ENCODE peak calls at places on chromosomes 3 and 15, in five cellular contexts. One of them, this sample, is unnamed.

GRCh38 chr3:55343486-55344357 is 143.4 kb downstream of the WNT5A start:
- DNase-seq in activated T-helper 1 cell treated with Interleukin-2 at 50 U/mL for 16 hours: no peak
- DNase-seq in prostate gland: no peak
- DNase-seq in AG04450: no peak
- DNase-seq in HS-5: no peak
- DNase-seq in this sample: no peak

GRCh38 chr3:153161138-153161713 is 800 bp upstream of the RAP2B start:
- DNase-seq in activated T-helper 1 cell treated with Interleukin-2 at 50 U/mL for 16 hours: peak
- DNase-seq in prostate gland: peak
- DNase-seq in AG04450: peak
- DNase-seq in HS-5: peak
- DNase-seq in this sample: peak

GRCh38 chr3:77254967-77255831 is 215.3 kb downstream of the ROBO2 start:
- DNase-seq in activated T-helper 1 cell treated with Interleukin-2 at 50 U/mL for 16 hours: no peak
- DNase-seq in prostate gland: peak
- DNase-seq in AG04450: peak
- DNase-seq in HS-5: peak
- DNase-seq in this sample: peak

GRCh38 chr3:9881440-9881839 is 1.4 kb upstream of the CIDEC start:
- DNase-seq in activated T-helper 1 cell treated with Interleukin-2 at 50 U/mL for 16 hours: no peak
- DNase-seq in prostate gland: no peak
- DNase-seq in AG04450: no peak
- DNase-seq in HS-5: no peak
- DNase-seq in this sample: no peak

GRCh38 chr3:180048108-180048507 is 11.4 kb upstream of the PEX5L start:
- DNase-seq in activated T-helper 1 cell treated with Interleukin-2 at 50 U/mL for 16 hours: no peak
- DNase-seq in prostate gland: no peak
- DNase-seq in AG04450: no peak
- DNase-seq in HS-5: no peak
- DNase-seq in this sample: no peak

GRCh38 chr15:65917936-65918335 is 48.6 kb downstream of the RAB11A start:
- DNase-seq in activated T-helper 1 cell treated with Interleukin-2 at 50 U/mL for 16 hours: no peak
- DNase-seq in prostate gland: no peak
- DNase-seq in AG04450: no peak
- DNase-seq in HS-5: no peak
- DNase-seq in this sample: no peak

GRCh38 chr3:50275996-50276761 is 2.7 kb upstream of the LSMEM2 start:
- DNase-seq in activated T-helper 1 cell treated with Interleukin-2 at 50 U/mL for 16 hours: no peak
- DNase-seq in prostate gland: no peak
- DNase-seq in AG04450: no peak
- DNase-seq in HS-5: no peak
- DNase-seq in this sample: no peak

GRCh38 chr3:17411157-17411877 is 331.1 kb downstream of the TBC1D5 start:
- DNase-seq in activated T-helper 1 cell treated with Interleukin-2 at 50 U/mL for 16 hours: no peak
- DNase-seq in prostate gland: no peak
- DNase-seq in AG04450: no peak
- DNase-seq in HS-5: no peak
- DNase-seq in this sample: no peak

GRCh38 chr15:67124911-67125588 is 59.6 kb downstream of the SMAD3 start:
- DNase-seq in activated T-helper 1 cell treated with Interleukin-2 at 50 U/mL for 16 hours: no peak
- DNase-seq in prostate gland: no peak
- DNase-seq in AG04450: no peak
- DNase-seq in HS-5: no peak
- DNase-seq in this sample: no peak

GRCh38 chr3:10757821-10758130 is 58.3 kb upstream of the SLC6A11 start:
- DNase-seq in activated T-helper 1 cell treated with Interleukin-2 at 50 U/mL for 16 hours: no peak
- DNase-seq in prostate gland: no peak
- DNase-seq in AG04450: no peak
- DNase-seq in HS-5: no peak
- DNase-seq in this sample: no peak

GRCh38 chr15:92164327-92165000 is 229.2 kb upstream of the ST8SIA2 start:
- DNase-seq in activated T-helper 1 cell treated with Interleukin-2 at 50 U/mL for 16 hours: no peak
- DNase-seq in prostate gland: no peak
- DNase-seq in AG04450: no peak
- DNase-seq in HS-5: no peak
- DNase-seq in this sample: no peak

GRCh38 chr3:64319391-64319790 is 94.1 kb upstream of the PRICKLE2 start:
- DNase-seq in activated T-helper 1 cell treated with Interleukin-2 at 50 U/mL for 16 hours: no peak
- DNase-seq in prostate gland: no peak
- DNase-seq in AG04450: no peak
- DNase-seq in HS-5: no peak
- DNase-seq in this sample: no peak

GRCh38 chr3:38119802-38120689 is 16.9 kb downstream of the ACAA1 start:
- DNase-seq in activated T-helper 1 cell treated with Interleukin-2 at 50 U/mL for 16 hours: no peak
- DNase-seq in prostate gland: no peak
- DNase-seq in AG04450: no peak
- DNase-seq in HS-5: no peak
- DNase-seq in this sample: no peak

GRCh38 chr3:84224262-84224661 is 734.5 kb upstream of the CADM2 start:
- DNase-seq in activated T-helper 1 cell treated with Interleukin-2 at 50 U/mL for 16 hours: no peak
- DNase-seq in prostate gland: no peak
- DNase-seq in AG04450: no peak
- DNase-seq in HS-5: no peak
- DNase-seq in this sample: no peak

GRCh38 chr15:58043192-58043903 is 22.2 kb downstream of the ALDH1A2 start:
- DNase-seq in activated T-helper 1 cell treated with Interleukin-2 at 50 U/mL for 16 hours: no peak
- DNase-seq in prostate gland: peak
- DNase-seq in AG04450: peak
- DNase-seq in HS-5: no peak
- DNase-seq in this sample: no peak

GRCh38 chr15:65930134-65930533 is 60.8 kb downstream of the RAB11A start:
- DNase-seq in activated T-helper 1 cell treated with Interleukin-2 at 50 U/mL for 16 hours: no peak
- DNase-seq in prostate gland: no peak
- DNase-seq in AG04450: no peak
- DNase-seq in HS-5: no peak
- DNase-seq in this sample: no peak

GRCh38 chr15:85500729-85501128 is 120.3 kb downstream of the AKAP13 start:
- DNase-seq in activated T-helper 1 cell treated with Interleukin-2 at 50 U/mL for 16 hours: no peak
- DNase-seq in prostate gland: no peak
- DNase-seq in AG04450: no peak
- DNase-seq in HS-5: no peak
- DNase-seq in this sample: no peak

GRCh38 chr3:141071681-141072260 is 20.6 kb downstream of the SPSB4 start:
- DNase-seq in activated T-helper 1 cell treated with Interleukin-2 at 50 U/mL for 16 hours: no peak
- DNase-seq in prostate gland: no peak
- DNase-seq in AG04450: no peak
- DNase-seq in HS-5: no peak
- DNase-seq in this sample: no peak

GRCh38 chr3:175743733-175744400 is 884.7 kb downstream of the NAALADL2 start:
- DNase-seq in activated T-helper 1 cell treated with Interleukin-2 at 50 U/mL for 16 hours: no peak
- DNase-seq in prostate gland: no peak
- DNase-seq in AG04450: peak
- DNase-seq in HS-5: peak
- DNase-seq in this sample: peak

GRCh38 chr3:189593581-189593980 is 37.6 kb upstream of the TP63 start:
- DNase-seq in activated T-helper 1 cell treated with Interleukin-2 at 50 U/mL for 16 hours: no peak
- DNase-seq in prostate gland: no peak
- DNase-seq in AG04450: no peak
- DNase-seq in HS-5: no peak
- DNase-seq in this sample: no peak

GRCh38 chr3:71061037-71061436 is 522.5 kb downstream of the FOXP1 start:
- DNase-seq in activated T-helper 1 cell treated with Interleukin-2 at 50 U/mL for 16 hours: no peak
- DNase-seq in prostate gland: no peak
- DNase-seq in AG04450: no peak
- DNase-seq in HS-5: no peak
- DNase-seq in this sample: no peak

GRCh38 chr15:69080203-69080957 is 65.9 kb downstream of the NOX5 start:
- DNase-seq in activated T-helper 1 cell treated with Interleukin-2 at 50 U/mL for 16 hours: no peak
- DNase-seq in prostate gland: no peak
- DNase-seq in AG04450: no peak
- DNase-seq in HS-5: no peak
- DNase-seq in this sample: no peak

GRCh38 chr15:43808960-43809678 is 8.7 kb downstream of the HYPK start:
- DNase-seq in activated T-helper 1 cell treated with Interleukin-2 at 50 U/mL for 16 hours: no peak
- DNase-seq in prostate gland: no peak
- DNase-seq in AG04450: no peak
- DNase-seq in HS-5: no peak
- DNase-seq in this sample: no peak

GRCh38 chr3:183816681-183817080 is 8.7 kb downstream of the MAP6D1 start:
- DNase-seq in activated T-helper 1 cell treated with Interleukin-2 at 50 U/mL for 16 hours: no peak
- DNase-seq in prostate gland: no peak
- DNase-seq in AG04450: no peak
- DNase-seq in HS-5: no peak
- DNase-seq in this sample: no peak

GRCh38 chr15:92599394-92599970 is 56.1 kb downstream of the FAM174B start:
- DNase-seq in activated T-helper 1 cell treated with Interleukin-2 at 50 U/mL for 16 hours: no peak
- DNase-seq in prostate gland: no peak
- DNase-seq in AG04450: peak
- DNase-seq in HS-5: no peak
- DNase-seq in this sample: no peak

GRCh38 chr3:26438981-26439884 is 183.3 kb upstream of the LRRC3B start:
- DNase-seq in activated T-helper 1 cell treated with Interleukin-2 at 50 U/mL for 16 hours: no peak
- DNase-seq in prostate gland: no peak
- DNase-seq in AG04450: no peak
- DNase-seq in HS-5: no peak
- DNase-seq in this sample: no peak

This sample was measured in kidney epithelial cell.